ENCODE peak calls at places on chromosomes 3 and 15, in ten cellular contexts. J is heart left ventricle, O is A549, S is foreskin keratinocyte, B is stomach, F is mammary epithelial cell, W is MM.1S, D is neural progenitor cell, X is hepatocyte, A is tibial nerve. C is an unnamed sample.

GRCh38 chr15:77187751-77188464 is 117.0 kb upstream of the TSPAN3 start:
- DNase-seq in O (no peak), D (no peak), S (no peak), B (no peak), X (no peak), W (peak), A (peak), J (no peak), F (peak), C (no peak)

GRCh38 chr15:31296304-31297220 is 30.1 kb upstream of the KLF13 start:
- DNase-seq in A (peak), F (peak), D (peak), X (peak), S (no peak), J (no peak), B (peak), O (peak), W (no peak), C (peak)

GRCh38 chr3:50610181-50610971 is 1.2 kb downstream of the CISH start:
- DNase-seq in X (peak), B (peak), W (no peak), S (no peak), J (peak), F (no peak), A (no peak), O (no peak), D (no peak), C (no peak)

GRCh38 chr3:194389269-194389668 is 9.8 kb downstream of the GP5 start:
- DNase-seq in F (no peak), D (no peak), A (no peak), X (no peak), S (no peak), O (no peak), J (no peak), B (no peak), W (no peak), C (no peak)

GRCh38 chr3:71652786-71653419 is 69.4 kb upstream of the FOXP1 start:
- DNase-seq in X (peak), B (peak), S (no peak), F (peak), O (peak), J (no peak), D (peak), W (peak), A (no peak), C (peak)

GRCh38 chr15:34810455-34811146 is 15.3 kb upstream of the ACTC1 start:
- DNase-seq in O (peak), S (peak), D (no peak), W (no peak), B (no peak), A (no peak), J (no peak), X (peak), F (peak), C (peak)

GRCh38 chr15:75049392-75049791 is 26.0 kb downstream of the PPCDC start:
- DNase-seq in X (peak), O (no peak), D (no peak), A (no peak), F (no peak), B (peak), W (no peak), J (peak), S (no peak), C (no peak)

GRCh38 chr15:43439268-43439667 is 53.7 kb downstream of the TP53BP1 start:
- DNase-seq in F (no peak), A (no peak), S (no peak), B (no peak), W (no peak), D (no peak), X (no peak), O (no peak), J (no peak), C (no peak)

GRCh38 chr3:170811928-170812591 is 57.9 kb downstream of the RPL22L1 start:
- DNase-seq in A (peak), S (peak), O (peak), B (peak), J (no peak), F (peak), W (peak), X (peak), D (peak), C (peak)

GRCh38 chr15:98904466-98905048 is 103.0 kb downstream of the PGPEP1L start:
- DNase-seq in W (peak), F (peak), X (peak), D (peak), B (no peak), A (no peak), O (peak), S (peak), J (no peak), C (peak)

GRCh38 chr3:193556841-193557240 is 2.1 kb upstream of the ATP13A4 start:
- DNase-seq in A (no peak), B (peak), J (no peak), W (no peak), F (no peak), X (no peak), D (no peak), S (no peak), O (no peak), C (no peak)

GRCh38 chr3:196181127-196181546 is 30.1 kb downstream of the ZDHHC19 start:
- DNase-seq in A (no peak), F (no peak), J (no peak), D (no peak), S (no peak), X (no peak), O (no peak), B (no peak), W (no peak), C (no peak)

GRCh38 chr3:132660745-132661067 is 577 bp downstream of the UBA5 start:
- DNase-seq in A (no peak), F (no peak), S (no peak), X (no peak), W (peak), D (no peak), J (no peak), B (no peak), O (no peak), C (no peak)

GRCh38 chr3:65988440-65988839 is 50.3 kb downstream of the MAGI1 start:
- DNase-seq in F (no peak), X (no peak), J (no peak), B (no peak), D (no peak), S (no peak), O (no peak), A (no peak), W (no peak), C (no peak)

GRCh38 chr3:79937567-79937966 is 169.8 kb upstream of the ROBO1 start:
- DNase-seq in F (peak), W (no peak), X (peak), J (no peak), S (peak), A (no peak), B (no peak), O (no peak), D (peak), C (peak)

GRCh38 chr3:101533603-101533968 is 20.6 kb upstream of the SENP7 start:
- DNase-seq in X (no peak), F (peak), A (no peak), S (no peak), W (no peak), J (no peak), D (no peak), B (no peak), O (no peak), C (no peak)

GRCh38 chr15:60875681-60876080 is 353.4 kb downstream of the RORA start:
- DNase-seq in J (no peak), O (no peak), S (no peak), D (peak), X (no peak), W (no peak), F (no peak), A (no peak), B (no peak), C (no peak)

GRCh38 chr3:66931286-66931685 is 66.8 kb upstream of the KBTBD8 start:
- DNase-seq in D (no peak), F (no peak), X (peak), B (no peak), O (no peak), J (no peak), S (no peak), A (no peak), W (peak), C (no peak)

GRCh38 chr3:49873623-49874022 is 3.9 kb upstream of the CAMKV start:
- DNase-seq in W (no peak), X (peak), S (no peak), J (no peak), B (peak), D (no peak), O (no peak), F (no peak), A (no peak), C (no peak)

GRCh38 chr3:17119198-17120072 is 234.7 kb downstream of the PLCL2 start:
- DNase-seq in S (no peak), J (no peak), W (no peak), X (no peak), A (no peak), D (no peak), F (no peak), B (no peak), O (no peak), C (no peak)

GRCh38 chr15:73024161-73024560 is 28.1 kb upstream of the NEO1 start:
- DNase-seq in J (no peak), W (no peak), O (no peak), S (no peak), D (no peak), X (no peak), A (no peak), B (no peak), F (no peak), C (no peak)

GRCh38 chr15:73017987-73018386 is 34.3 kb upstream of the NEO1 start:
- DNase-seq in B (no peak), S (no peak), D (no peak), A (no peak), X (no peak), W (no peak), F (no peak), J (no peak), O (no peak), C (no peak)

GRCh38 chr15:73019733-73020132 is 32.5 kb upstream of the NEO1 start:
- DNase-seq in F (no peak), A (no peak), X (no peak), S (no peak), B (no peak), D (no peak), J (no peak), O (no peak), W (no peak), C (no peak)

GRCh38 chr15:73022156-73022555 is 30.1 kb upstream of the NEO1 start:
- DNase-seq in A (no peak), X (no peak), F (no peak), S (no peak), D (no peak), W (no peak), B (no peak), O (no peak), J (no peak), C (no peak)

GRCh38 chr15:73021139-73021621 is 31.1 kb upstream of the NEO1 start:
- DNase-seq in D (peak), X (no peak), A (no peak), F (no peak), O (no peak), W (no peak), B (no peak), J (no peak), S (no peak), C (no peak)
- H3K27ac ChIP-seq in D (peak), X (no peak), A (no peak), F (no peak), O (no peak), W (no peak), B (no peak), J (no peak), S (no peak), C (no peak)

GRCh38 chr3:11431319-11431718 is 159.1 kb downstream of the ATG7 start:
- DNase-seq in F (no peak), D (no peak), A (no peak), X (no peak), W (no peak), S (no peak), J (no peak), B (no peak), O (no peak), C (no peak)
- TF ChIP-seq CTCF in F (no peak), D (no peak), A (no peak), X (no peak), W (no peak), S (no peak), J (no peak), B (no peak), O (no peak), C (no peak)

DNA sequence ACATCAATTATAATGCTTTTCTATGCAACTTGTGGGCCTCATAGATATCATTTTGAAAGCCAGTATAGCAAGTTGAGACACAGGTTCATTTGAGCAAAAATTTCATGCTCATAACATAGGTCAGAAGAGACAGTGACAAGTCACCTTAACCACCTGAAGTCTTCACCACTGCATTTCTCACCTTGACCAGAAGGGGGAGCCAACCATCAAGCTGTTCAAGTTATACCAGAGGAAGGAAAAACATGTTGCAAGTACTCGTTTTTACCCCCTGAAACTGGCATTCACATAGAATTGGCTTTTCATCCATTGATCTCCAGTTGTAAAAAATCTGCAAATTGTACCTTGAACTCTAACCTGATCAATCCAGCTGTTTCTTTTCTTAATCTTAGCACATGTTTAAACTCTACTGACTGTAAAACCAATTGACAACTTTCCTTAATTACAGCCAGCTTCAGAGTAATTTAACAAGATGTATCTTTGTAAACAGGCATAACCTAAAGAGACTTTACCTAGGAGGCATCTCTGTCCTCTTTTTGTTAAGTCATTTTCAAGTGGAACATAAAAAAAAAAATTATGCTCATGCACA is 1.4 kb downstream of the LMOD3 start:
- DNase-seq in S (peak), D (peak), F (peak), W (peak), O (peak), X (peak), J (no peak), B (peak), A (peak), C (peak)
- H3K27ac ChIP-seq in S (no peak), D (no peak), F (no peak), W (no peak), O (no peak), X (no peak), J (peak), B (no peak), A (no peak), C (no peak)

DNA sequence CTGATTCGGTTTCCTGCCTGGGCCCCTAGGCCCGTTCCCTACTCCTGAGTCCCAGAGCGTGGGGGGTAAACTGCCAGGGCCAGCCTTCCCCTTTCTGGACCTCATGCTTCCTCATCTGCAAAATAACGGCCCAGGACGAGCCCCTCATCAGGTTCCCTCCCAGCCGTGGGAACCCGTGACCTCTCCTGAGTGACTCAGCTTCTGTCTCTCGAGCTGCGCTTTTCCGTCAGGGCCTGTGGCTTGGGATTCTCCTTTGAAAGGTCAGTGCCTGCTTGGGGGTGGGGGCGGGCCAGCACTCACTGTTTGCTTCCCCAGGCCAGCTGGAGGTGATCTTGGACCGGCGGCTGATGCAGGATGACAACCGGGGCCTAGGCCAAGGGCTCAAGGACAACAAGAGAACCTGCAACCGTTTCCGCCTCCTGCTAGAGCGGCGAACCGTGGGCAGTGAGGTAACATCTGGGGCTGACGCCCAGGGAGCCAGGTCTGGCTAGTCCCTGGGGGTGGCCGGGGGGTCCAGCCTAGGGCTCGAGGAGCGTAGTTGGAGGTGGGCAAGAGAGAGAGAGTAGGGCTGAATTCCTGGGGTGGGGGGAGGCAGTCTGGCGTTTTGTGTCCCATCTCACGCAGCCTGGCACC is 12.8 kb downstream of the MAN2A2 start:
- DNase-seq in J (peak), D (no peak), X (no peak), S (no peak), A (no peak), O (no peak), B (peak), F (no peak), W (no peak), C (no peak)
- TF ChIP-seq CTCF in J (no peak), D (no peak), X (no peak), S (no peak), A (no peak), O (no peak), B (no peak), F (no peak), W (no peak), C (no peak)

DNA sequence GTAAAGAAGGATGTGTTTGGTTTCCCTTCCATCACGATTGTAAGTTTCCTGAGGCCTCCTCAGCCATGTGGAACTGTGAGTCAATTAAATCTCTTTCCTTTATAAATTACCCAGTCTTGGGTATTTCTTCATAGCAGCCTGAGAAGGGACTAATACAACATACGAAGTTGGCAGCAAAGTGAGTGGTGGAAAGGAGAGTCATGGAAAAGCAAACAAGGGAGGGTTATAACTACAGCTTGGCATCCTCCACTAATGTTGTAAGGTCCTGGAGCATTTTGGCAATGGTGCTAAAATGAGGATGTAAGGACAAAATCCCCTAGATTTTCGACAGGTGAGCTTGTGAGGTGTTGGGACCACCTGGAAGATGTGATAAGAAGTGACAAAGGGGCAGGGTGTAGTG is 5.8 kb upstream of the TMEM41A start:
- DNase-seq in D (no peak), B (peak), A (no peak), O (no peak), S (no peak), J (no peak), X (no peak), W (no peak), F (no peak), C (no peak)
- H3K27ac ChIP-seq in D (no peak), B (peak), A (no peak), O (no peak), S (no peak), J (no peak), X (no peak), W (no peak), F (no peak), C (no peak)

GRCh38 chr3:87771338-87772059 is 287.3 kb downstream of the CGGBP1 start:
- DNase-seq in B (no peak), X (peak), O (no peak), S (peak), W (peak), J (no peak), F (peak), A (no peak), D (peak), C (no peak)
- TF ChIP-seq CTCF in B (peak), X (peak), O (peak), S (peak), W (peak), J (peak), F (peak), A (peak), D (peak), C (peak)

DNA sequence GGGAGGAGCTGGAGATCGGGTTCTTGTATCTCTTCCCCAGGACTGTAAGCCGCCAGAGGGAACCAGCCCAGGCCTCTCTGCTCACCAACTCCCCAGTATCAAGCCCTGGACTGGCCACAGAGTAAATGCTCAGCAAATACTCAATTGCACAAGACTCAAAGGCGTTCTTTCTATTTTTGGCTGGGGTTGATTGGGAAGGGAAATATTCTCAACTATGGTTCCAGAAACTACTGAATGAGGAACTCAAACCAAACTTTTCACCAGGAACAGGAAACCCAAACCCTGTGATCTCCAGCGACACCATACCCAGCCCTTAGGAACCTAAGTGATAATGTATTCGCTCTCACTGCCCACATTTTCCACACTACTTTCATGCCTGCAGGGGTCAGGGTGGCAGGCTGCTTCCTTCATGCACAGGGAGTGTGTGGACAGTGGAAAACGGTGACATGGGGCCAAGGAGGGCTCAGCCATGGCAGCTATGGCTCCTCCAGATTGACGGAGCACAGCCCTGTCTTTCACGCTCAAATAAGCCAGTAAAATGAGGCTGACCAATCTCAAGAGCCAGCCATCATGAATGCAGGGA is 124.7 kb upstream of the RAD18 start:
- DNase-seq in S (no peak), F (no peak), A (no peak), X (no peak), J (no peak), W (no peak), B (no peak), D (no peak), O (no peak), C (no peak)
- H3K27ac ChIP-seq in S (no peak), F (no peak), A (peak), X (peak), J (no peak), W (no peak), B (peak), D (no peak), O (no peak), C (peak)

DNA sequence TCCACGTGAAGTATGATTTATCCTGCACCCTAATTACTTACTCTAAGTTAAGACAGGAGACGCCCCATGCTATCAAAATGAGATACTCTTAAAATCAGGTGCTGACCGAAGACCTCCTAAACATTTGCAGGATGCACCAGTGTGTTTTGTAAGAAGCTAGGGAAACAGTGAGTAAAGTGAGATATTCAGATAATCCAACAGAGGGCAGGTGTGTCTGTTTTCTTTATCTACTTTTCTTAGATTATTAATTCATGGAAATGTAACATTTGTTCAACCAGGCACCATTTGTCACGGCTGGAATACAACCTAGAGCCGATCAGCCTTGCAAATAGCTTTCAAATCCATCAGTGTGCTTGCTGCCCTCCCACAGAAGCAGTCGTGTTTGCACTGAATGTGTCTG is 202.0 kb upstream of the CHRM5 start:
- DNase-seq in B (no peak), A (no peak), X (no peak), J (no peak), W (no peak), S (no peak), O (no peak), F (no peak), D (no peak), C (no peak)
- TF ChIP-seq CTCF in B (no peak), A (no peak), X (no peak), J (no peak), W (peak), S (peak), O (peak), F (peak), D (no peak), C (no peak)

DNA sequence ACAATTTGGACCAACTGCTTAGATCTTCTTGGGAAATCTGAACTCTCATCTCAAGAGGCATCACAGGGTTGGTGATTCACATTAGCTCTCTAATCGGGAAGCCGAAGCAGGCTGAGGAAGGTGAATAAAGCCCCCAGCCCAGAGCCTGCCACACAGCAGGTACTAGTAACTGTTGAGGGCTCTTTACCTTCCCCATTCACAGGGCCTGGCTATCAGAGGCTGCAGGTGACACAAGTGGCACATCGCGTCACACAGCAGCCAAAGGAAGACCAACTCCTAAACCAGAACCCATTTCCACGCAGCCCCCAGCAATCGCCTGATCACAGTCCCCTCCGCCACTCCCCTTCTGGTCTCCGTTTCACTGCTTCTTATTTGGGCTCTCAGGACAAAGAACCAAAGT is 29.2 kb downstream of the SH3BP5 start:
- DNase-seq in W (no peak), S (no peak), A (no peak), O (no peak), D (no peak), X (no peak), F (no peak), B (no peak), J (no peak), C (no peak)
- H3K27ac ChIP-seq in W (no peak), S (no peak), A (no peak), O (no peak), D (no peak), X (no peak), F (no peak), B (no peak), J (no peak), C (no peak)

C was measured in RWPE1.